ENCODE peak calls at places on chromosomes 6 and 20, in nine cellular contexts. One of them, this sample, is unnamed.

GRCh38 chr20:17958326-17959256 is 10.0 kb downstream of the SNX5 start:
- DNase-seq in tibial artery: no peak
- DNase-seq in psoas muscle: no peak
- DNase-seq in ascending aorta: no peak
- DNase-seq in ovary: no peak
- DNase-seq in CD8-positive, alpha-beta T cell: no peak
- DNase-seq in H1: no peak
- DNase-seq in AG04450: no peak
- DNase-seq in fibroblast of lung: peak; percentile 55
- DNase-seq in this sample: no peak

GRCh38 chr6:45367999-45368398 is 9.7 kb downstream of the SUPT3H start:
- DNase-seq in tibial artery: no peak
- DNase-seq in ovary: no peak
- DNase-seq in ascending aorta: no peak
- DNase-seq in AG04450: no peak
- DNase-seq in CD8-positive, alpha-beta T cell: no peak
- DNase-seq in H1: no peak
- DNase-seq in fibroblast of lung: no peak
- DNase-seq in psoas muscle: no peak
- DNase-seq in this sample: no peak

GRCh38 chr6:26054937-26055669 is 32.1 kb upstream of the HFE start:
- DNase-seq in tibial artery: peak; percentile 96
- DNase-seq in ascending aorta: peak; percentile 68
- DNase-seq in CD8-positive, alpha-beta T cell: peak; percentile 91
- DNase-seq in fibroblast of lung: peak; percentile 96
- DNase-seq in ovary: peak; percentile 86
- DNase-seq in AG04450: peak; percentile 89
- DNase-seq in psoas muscle: peak; percentile 86
- DNase-seq in H1: peak; percentile 73
- DNase-seq in this sample: peak; percentile 84

GRCh38 chr6:145733770-145734169 is 1.6 kb downstream of the EPM2A start:
- DNase-seq in ovary: no peak
- DNase-seq in tibial artery: no peak
- DNase-seq in AG04450: no peak
- DNase-seq in fibroblast of lung: peak; percentile 31
- DNase-seq in psoas muscle: no peak
- DNase-seq in H1: no peak
- DNase-seq in CD8-positive, alpha-beta T cell: no peak
- DNase-seq in ascending aorta: no peak
- DNase-seq in this sample: no peak

GRCh38 chr6:121354764-121355163 is 20.5 kb upstream of the TBC1D32 start:
- DNase-seq in psoas muscle: no peak
- DNase-seq in fibroblast of lung: no peak
- DNase-seq in AG04450: no peak
- DNase-seq in ascending aorta: no peak
- DNase-seq in tibial artery: no peak
- DNase-seq in CD8-positive, alpha-beta T cell: no peak
- DNase-seq in H1: no peak
- DNase-seq in ovary: no peak
- DNase-seq in this sample: no peak

GRCh38 chr20:61994546-61994945 is 71.1 kb downstream of the TAF4 start:
- DNase-seq in psoas muscle: no peak
- DNase-seq in H1: no peak
- DNase-seq in ascending aorta: no peak
- DNase-seq in tibial artery: no peak
- DNase-seq in fibroblast of lung: no peak
- DNase-seq in AG04450: no peak
- DNase-seq in CD8-positive, alpha-beta T cell: no peak
- DNase-seq in ovary: no peak
- DNase-seq in this sample: no peak

GRCh38 chr20:31551163-31551562 is 36.9 kb downstream of the HM13 start:
- DNase-seq in fibroblast of lung: no peak
- DNase-seq in psoas muscle: no peak
- DNase-seq in AG04450: no peak
- DNase-seq in ovary: no peak
- DNase-seq in CD8-positive, alpha-beta T cell: no peak
- DNase-seq in H1: no peak
- DNase-seq in ascending aorta: no peak
- DNase-seq in tibial artery: no peak
- DNase-seq in this sample: no peak

GRCh38 chr20:62136283-62137091 is 6.7 kb downstream of the PSMA7 start:
- DNase-seq in ovary: peak; percentile 44
- DNase-seq in AG04450: no peak
- DNase-seq in H1: no peak
- DNase-seq in CD8-positive, alpha-beta T cell: peak; percentile 82
- DNase-seq in psoas muscle: peak; percentile 83
- DNase-seq in ascending aorta: no peak
- DNase-seq in fibroblast of lung: peak; percentile 54
- DNase-seq in tibial artery: peak; percentile 81
- DNase-seq in this sample: peak; percentile 65

GRCh38 chr6:21666200-21666671 is 72.7 kb downstream of the SOX4 start:
- DNase-seq in CD8-positive, alpha-beta T cell: no peak
- DNase-seq in AG04450: no peak
- DNase-seq in H1: peak; percentile 84
- DNase-seq in ovary: peak; percentile 64
- DNase-seq in tibial artery: no peak
- DNase-seq in fibroblast of lung: peak; percentile 34
- DNase-seq in ascending aorta: no peak
- DNase-seq in psoas muscle: peak; percentile 52
- DNase-seq in this sample: peak; percentile 39

GRCh38 chr6:24126586-24127192 is 674 bp downstream of the NRSN1 start:
- DNase-seq in ovary: no peak
- DNase-seq in tibial artery: no peak
- DNase-seq in ascending aorta: no peak
- DNase-seq in H1: peak; percentile 75
- DNase-seq in CD8-positive, alpha-beta T cell: no peak
- DNase-seq in psoas muscle: no peak
- DNase-seq in AG04450: no peak
- DNase-seq in fibroblast of lung: peak; percentile 51
- DNase-seq in this sample: no peak

GRCh38 chr20:41407617-41408016 is 41.0 kb upstream of the EMILIN3 start:
- DNase-seq in fibroblast of lung: no peak
- DNase-seq in ovary: no peak
- DNase-seq in AG04450: no peak
- DNase-seq in H1: no peak
- DNase-seq in ascending aorta: no peak
- DNase-seq in CD8-positive, alpha-beta T cell: no peak
- DNase-seq in psoas muscle: no peak
- DNase-seq in tibial artery: no peak
- DNase-seq in this sample: no peak

GRCh38 chr6:17418281-17419188 is 25.1 kb downstream of the CAP2 start:
- DNase-seq in ovary: no peak
- DNase-seq in tibial artery: no peak
- DNase-seq in CD8-positive, alpha-beta T cell: no peak
- DNase-seq in ascending aorta: no peak
- DNase-seq in psoas muscle: peak; percentile 55
- DNase-seq in fibroblast of lung: peak; percentile 79
- DNase-seq in AG04450: no peak
- DNase-seq in H1: no peak
- DNase-seq in this sample: no peak

GRCh38 chr20:48156951-48157700 is 371.8 kb upstream of the SULF2 start:
- DNase-seq in fibroblast of lung: no peak
- DNase-seq in CD8-positive, alpha-beta T cell: no peak
- DNase-seq in AG04450: no peak
- DNase-seq in ovary: no peak
- DNase-seq in ascending aorta: no peak
- DNase-seq in tibial artery: no peak
- DNase-seq in psoas muscle: no peak
- DNase-seq in H1: no peak
- DNase-seq in this sample: no peak

GRCh38 chr6:235763-236360 is 56.4 kb upstream of the DUSP22 start:
- DNase-seq in H1: no peak
- DNase-seq in fibroblast of lung: peak; percentile 37
- DNase-seq in ascending aorta: no peak
- DNase-seq in psoas muscle: no peak
- DNase-seq in tibial artery: no peak
- DNase-seq in ovary: no peak
- DNase-seq in CD8-positive, alpha-beta T cell: peak; percentile 39
- DNase-seq in AG04450: no peak
- DNase-seq in this sample: peak; percentile 37

GRCh38 chr6:170184324-170184723 is 106.6 kb downstream of the DLL1 start:
- DNase-seq in CD8-positive, alpha-beta T cell: peak; percentile 38
- DNase-seq in ascending aorta: no peak
- DNase-seq in H1: peak; percentile 4
- DNase-seq in ovary: no peak
- DNase-seq in psoas muscle: no peak
- DNase-seq in AG04450: no peak
- DNase-seq in tibial artery: no peak
- DNase-seq in fibroblast of lung: no peak
- DNase-seq in this sample: no peak

GRCh38 chr6:147872002-147872401 is 363.5 kb downstream of the SAMD5 start:
- DNase-seq in CD8-positive, alpha-beta T cell: no peak
- DNase-seq in ovary: no peak
- DNase-seq in ascending aorta: no peak
- DNase-seq in fibroblast of lung: no peak
- DNase-seq in H1: no peak
- DNase-seq in AG04450: no peak
- DNase-seq in psoas muscle: no peak
- DNase-seq in tibial artery: no peak
- DNase-seq in this sample: no peak

GRCh38 chr20:53081916-53082863 is 110.0 kb downstream of the TSHZ2 start:
- DNase-seq in H1: no peak
- DNase-seq in fibroblast of lung: peak; percentile 75
- DNase-seq in psoas muscle: no peak
- DNase-seq in AG04450: no peak
- DNase-seq in CD8-positive, alpha-beta T cell: no peak
- DNase-seq in tibial artery: no peak
- DNase-seq in ascending aorta: no peak
- DNase-seq in ovary: no peak
- DNase-seq in this sample: no peak

GRCh38 chr6:22754111-22754510 is 184.7 kb downstream of the HDGFL1 start:
- DNase-seq in H1: no peak
- DNase-seq in fibroblast of lung: peak; percentile 53
- DNase-seq in AG04450: peak; percentile 64
- DNase-seq in tibial artery: no peak
- DNase-seq in psoas muscle: no peak
- DNase-seq in ovary: no peak
- DNase-seq in CD8-positive, alpha-beta T cell: no peak
- DNase-seq in ascending aorta: no peak
- DNase-seq in this sample: no peak
- H3K9me3 ChIP-seq in H1: no peaks in the 10 kb centered on the region
- H3K9me3 ChIP-seq in fibroblast of lung: no peaks in the 10 kb centered on the region
- H3K9me3 ChIP-seq in AG04450: no peaks in the 10 kb centered on the region
- H3K9me3 ChIP-seq in tibial artery: no peaks in the 10 kb centered on the region
- H3K9me3 ChIP-seq in psoas muscle: no peaks in the 10 kb centered on the region
- H3K9me3 ChIP-seq in ovary: no peaks in the 10 kb centered on the region
- H3K9me3 ChIP-seq in CD8-positive, alpha-beta T cell: no peaks in the 10 kb centered on the region
- H3K9me3 ChIP-seq in ascending aorta: no peaks in the 10 kb centered on the region
- H3K9me3 ChIP-seq in this sample: no peaks in the 10 kb centered on the region

DNA sequence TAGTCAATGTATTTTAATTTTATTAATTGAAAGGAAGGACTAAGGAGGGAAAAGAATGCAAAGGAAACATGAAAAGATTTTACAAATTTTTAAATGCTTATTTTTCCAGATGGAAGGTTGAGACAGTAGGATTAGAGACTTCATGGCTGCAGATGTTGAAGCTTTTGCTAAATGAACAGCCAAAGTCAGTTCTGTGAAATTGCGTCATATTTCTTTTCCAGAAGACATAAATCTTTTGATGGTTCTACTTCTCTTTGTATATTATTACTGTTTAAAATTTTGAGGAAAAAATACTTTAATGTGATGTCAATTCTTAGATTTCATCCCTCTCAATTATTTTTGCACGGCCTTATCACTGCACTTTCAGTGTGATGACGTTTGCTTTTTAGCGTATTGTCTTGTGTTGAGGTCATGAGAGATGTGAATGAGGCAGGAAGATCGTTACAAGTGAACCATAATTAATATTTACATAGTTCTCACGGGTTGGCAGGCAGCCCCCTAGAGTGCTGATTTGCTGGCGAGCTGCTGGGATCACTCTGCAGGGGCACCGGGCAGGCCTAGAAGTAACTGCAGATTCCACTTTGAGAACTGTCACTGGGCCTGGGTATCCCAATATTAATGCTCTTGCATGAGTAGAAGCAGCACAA is 158.1 kb downstream of the TBXT start:
- DNase-seq in ovary: no peak
- DNase-seq in AG04450: no peak
- DNase-seq in psoas muscle: no peak
- DNase-seq in CD8-positive, alpha-beta T cell: no peak
- DNase-seq in fibroblast of lung: no peak
- DNase-seq in tibial artery: no peak
- DNase-seq in H1: no peak
- DNase-seq in ascending aorta: no peak
- DNase-seq in this sample: no peak
- H3K4me3 ChIP-seq in ovary: no peak overlapping the region
- H3K4me3 ChIP-seq in AG04450: peak overlapping the region; percentile 66
- H3K4me3 ChIP-seq in psoas muscle: no peak overlapping the region
- H3K4me3 ChIP-seq in CD8-positive, alpha-beta T cell: no peak overlapping the region
- H3K4me3 ChIP-seq in fibroblast of lung: no peak overlapping the region
- H3K4me3 ChIP-seq in tibial artery: no peak overlapping the region
- H3K4me3 ChIP-seq in H1: peak overlapping the region; percentile 62
- H3K4me3 ChIP-seq in ascending aorta: no peak overlapping the region
- H3K4me3 ChIP-seq in this sample: no peak overlapping the region

GRCh38 chr20:56205350-56205749 is 43.2 kb upstream of the MC3R start:
- DNase-seq in tibial artery: no peak
- DNase-seq in fibroblast of lung: no peak
- DNase-seq in psoas muscle: no peak
- DNase-seq in H1: no peak
- DNase-seq in CD8-positive, alpha-beta T cell: no peak
- DNase-seq in ovary: no peak
- DNase-seq in ascending aorta: no peak
- DNase-seq in AG04450: no peak
- DNase-seq in this sample: no peak
- H3K9me3 ChIP-seq in tibial artery: peaks cover 4% of the 10 kb centered on the region
- H3K9me3 ChIP-seq in fibroblast of lung: no peaks in the 10 kb centered on the region
- H3K9me3 ChIP-seq in psoas muscle: no peaks in the 10 kb centered on the region
- H3K9me3 ChIP-seq in H1: peaks cover 72% of the 10 kb centered on the region
- H3K9me3 ChIP-seq in CD8-positive, alpha-beta T cell: no peaks in the 10 kb centered on the region
- H3K9me3 ChIP-seq in ovary: no peaks in the 10 kb centered on the region
- H3K9me3 ChIP-seq in ascending aorta: peaks cover 2% of the 10 kb centered on the region
- H3K9me3 ChIP-seq in AG04450: peaks cover 16% of the 10 kb centered on the region
- H3K9me3 ChIP-seq in this sample: no peaks in the 10 kb centered on the region

DNA sequence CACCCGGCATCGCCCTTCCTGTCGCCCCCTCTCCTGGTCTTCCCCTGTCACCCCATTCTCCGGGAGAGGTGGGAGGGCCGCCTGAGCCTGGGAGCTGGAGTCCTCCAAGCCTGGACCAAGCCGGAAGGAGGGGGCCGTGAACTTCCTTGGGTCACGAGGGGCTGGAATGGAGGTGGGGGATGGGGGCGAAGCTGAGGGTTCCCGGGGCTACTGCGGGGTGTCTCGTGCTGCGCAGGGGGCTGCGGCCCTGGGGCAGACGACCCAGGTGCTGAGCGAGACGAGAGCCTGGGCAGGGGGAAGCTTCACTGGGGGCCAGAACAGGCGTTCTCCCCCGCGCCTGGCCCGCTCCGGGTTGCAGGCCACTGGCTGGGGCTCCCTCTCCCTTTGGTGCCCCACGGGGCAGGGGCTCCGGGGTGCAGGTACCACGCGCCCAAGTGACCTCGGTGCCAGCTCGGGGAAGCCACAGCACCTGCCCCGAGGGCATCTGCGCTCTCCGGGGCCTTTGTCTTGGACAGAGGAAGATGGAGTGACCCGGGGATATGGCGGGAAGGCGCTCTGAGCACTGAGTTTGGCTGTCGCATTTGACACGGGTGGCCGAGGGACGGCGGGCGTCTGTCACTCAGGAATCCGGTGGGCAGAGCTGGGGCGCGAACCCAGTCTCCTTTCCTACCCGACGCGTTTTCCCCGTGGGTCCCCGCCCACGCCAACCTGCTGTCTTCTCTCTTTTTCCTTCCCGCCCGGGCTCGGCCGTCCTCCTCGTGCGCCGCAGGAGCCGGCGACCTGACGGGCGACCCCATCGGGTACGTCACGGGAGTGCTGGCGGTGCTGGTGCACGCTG is 1.2 kb downstream of the SLC35D3 start:
- DNase-seq in CD8-positive, alpha-beta T cell: no peak
- DNase-seq in tibial artery: no peak
- DNase-seq in ovary: no peak
- DNase-seq in ascending aorta: no peak
- DNase-seq in fibroblast of lung: no peak
- DNase-seq in H1: peak; percentile 62
- DNase-seq in psoas muscle: no peak
- DNase-seq in AG04450: no peak
- DNase-seq in this sample: no peak
- H3K4me3 ChIP-seq in CD8-positive, alpha-beta T cell: peak overlapping the region; percentile 34
- H3K4me3 ChIP-seq in tibial artery: peak overlapping the region; percentile 56
- H3K4me3 ChIP-seq in ovary: no peak overlapping the region
- H3K4me3 ChIP-seq in ascending aorta: peak overlapping the region; percentile 70
- H3K4me3 ChIP-seq in fibroblast of lung: no peak overlapping the region
- H3K4me3 ChIP-seq in H1: peak overlapping the region; percentile 60
- H3K4me3 ChIP-seq in psoas muscle: peak overlapping the region; percentile 69
- H3K4me3 ChIP-seq in AG04450: no peak overlapping the region
- H3K4me3 ChIP-seq in this sample: no peak overlapping the region